ENCODE peak calls at places on chromosomes 12 and 14, in eight cellular contexts. One of them, this sample, is unnamed.

GRCh38 chr14:90491221-90491867 is 94.5 kb downstream of the CALM1 start:
- DNase-seq in stomach: no peak
- DNase-seq in pancreas: no peak
- DNase-seq in HL-60: no peak
- DNase-seq in RWPE1: no peak
- DNase-seq in upper lobe of right lung: no peak
- DNase-seq in SK-N-MC: no peak
- DNase-seq in AG04450: peak
- DNase-seq in this sample: no peak

GRCh38 chr14:56666294-56666693 is 86.7 kb downstream of the TMEM260 start:
- DNase-seq in stomach: no peak
- DNase-seq in pancreas: no peak
- DNase-seq in HL-60: no peak
- DNase-seq in RWPE1: no peak
- DNase-seq in upper lobe of right lung: no peak
- DNase-seq in SK-N-MC: no peak
- DNase-seq in AG04450: no peak
- DNase-seq in this sample: no peak

GRCh38 chr12:131818821-131819585 is 9.2 kb upstream of the MMP17 start:
- DNase-seq in stomach: no peak
- DNase-seq in pancreas: no peak
- DNase-seq in HL-60: peak
- DNase-seq in RWPE1: no peak
- DNase-seq in upper lobe of right lung: no peak
- DNase-seq in SK-N-MC: no peak
- DNase-seq in AG04450: no peak
- DNase-seq in this sample: no peak

GRCh38 chr12:93427779-93428564 is 13.8 kb downstream of the UBE2N start:
- DNase-seq in stomach: no peak
- DNase-seq in pancreas: no peak
- DNase-seq in HL-60: no peak
- DNase-seq in RWPE1: no peak
- DNase-seq in upper lobe of right lung: no peak
- DNase-seq in SK-N-MC: no peak
- DNase-seq in AG04450: peak
- DNase-seq in this sample: no peak

GRCh38 chr12:122841544-122842321 is 6.5 kb downstream of the HIP1R start:
- DNase-seq in stomach: peak
- DNase-seq in pancreas: no peak
- DNase-seq in HL-60: no peak
- DNase-seq in RWPE1: no peak
- DNase-seq in upper lobe of right lung: no peak
- DNase-seq in SK-N-MC: no peak
- DNase-seq in AG04450: no peak
- DNase-seq in this sample: no peak

GRCh38 chr12:25587346-25587745 is 34.3 kb upstream of the LMNTD1 start:
- DNase-seq in stomach: no peak
- DNase-seq in pancreas: no peak
- DNase-seq in HL-60: no peak
- DNase-seq in RWPE1: no peak
- DNase-seq in upper lobe of right lung: no peak
- DNase-seq in SK-N-MC: no peak
- DNase-seq in AG04450: no peak
- DNase-seq in this sample: no peak

GRCh38 chr12:120234643-120235368 is 30.7 kb downstream of the PXN start:
- DNase-seq in stomach: peak
- DNase-seq in pancreas: peak
- DNase-seq in HL-60: no peak
- DNase-seq in RWPE1: peak
- DNase-seq in upper lobe of right lung: peak
- DNase-seq in SK-N-MC: no peak
- DNase-seq in AG04450: peak
- DNase-seq in this sample: no peak

GRCh38 chr12:95096852-95097251 is 23.4 kb upstream of the NR2C1 start:
- DNase-seq in stomach: peak
- DNase-seq in pancreas: no peak
- DNase-seq in HL-60: no peak
- DNase-seq in RWPE1: no peak
- DNase-seq in upper lobe of right lung: no peak
- DNase-seq in SK-N-MC: no peak
- DNase-seq in AG04450: no peak
- DNase-seq in this sample: no peak

GRCh38 chr14:92599786-92600185 is 86.2 kb downstream of the RIN3 start:
- DNase-seq in stomach: no peak
- DNase-seq in pancreas: no peak
- DNase-seq in HL-60: no peak
- DNase-seq in RWPE1: no peak
- DNase-seq in upper lobe of right lung: no peak
- DNase-seq in SK-N-MC: no peak
- DNase-seq in AG04450: no peak
- DNase-seq in this sample: no peak

GRCh38 chr12:65607271-65607880 is 216.9 kb upstream of the HMGA2 start:
- DNase-seq in stomach: peak
- DNase-seq in pancreas: no peak
- DNase-seq in HL-60: no peak
- DNase-seq in RWPE1: no peak
- DNase-seq in upper lobe of right lung: no peak
- DNase-seq in SK-N-MC: peak
- DNase-seq in AG04450: no peak
- DNase-seq in this sample: no peak

DNA sequence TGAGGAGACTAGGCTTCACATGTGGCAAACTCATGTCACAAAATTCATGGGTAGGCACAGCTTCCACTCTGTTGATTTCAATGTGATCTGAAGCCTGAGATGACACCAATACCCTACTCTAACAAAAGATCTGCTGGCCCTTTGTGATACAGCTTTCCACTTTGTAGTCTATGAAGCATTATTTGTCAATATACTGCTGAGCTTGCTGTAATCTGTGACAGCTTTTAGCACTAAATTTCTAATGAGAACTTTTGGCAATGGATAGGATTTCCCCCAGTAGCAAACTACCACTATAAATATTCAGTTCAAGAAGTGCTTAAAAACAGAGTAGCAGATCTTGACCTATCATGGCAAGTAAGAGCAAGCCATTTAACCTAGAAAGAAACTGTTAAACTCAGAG is 5.6 kb upstream of the HEATR5A start:
- DNase-seq in stomach: no peak
- DNase-seq in pancreas: no peak
- DNase-seq in HL-60: no peak
- DNase-seq in RWPE1: no peak
- DNase-seq in upper lobe of right lung: no peak
- DNase-seq in SK-N-MC: no peak
- DNase-seq in AG04450: no peak
- DNase-seq in this sample: no peak
- H3K27ac ChIP-seq in stomach: no peak
- H3K27ac ChIP-seq in pancreas: no peak
- H3K27ac ChIP-seq in HL-60: no peak
- H3K27ac ChIP-seq in RWPE1: no peak
- H3K27ac ChIP-seq in upper lobe of right lung: no peak
- H3K27ac ChIP-seq in SK-N-MC: no peak
- H3K27ac ChIP-seq in AG04450: no peak
- H3K27ac ChIP-seq in this sample: no peak

DNA sequence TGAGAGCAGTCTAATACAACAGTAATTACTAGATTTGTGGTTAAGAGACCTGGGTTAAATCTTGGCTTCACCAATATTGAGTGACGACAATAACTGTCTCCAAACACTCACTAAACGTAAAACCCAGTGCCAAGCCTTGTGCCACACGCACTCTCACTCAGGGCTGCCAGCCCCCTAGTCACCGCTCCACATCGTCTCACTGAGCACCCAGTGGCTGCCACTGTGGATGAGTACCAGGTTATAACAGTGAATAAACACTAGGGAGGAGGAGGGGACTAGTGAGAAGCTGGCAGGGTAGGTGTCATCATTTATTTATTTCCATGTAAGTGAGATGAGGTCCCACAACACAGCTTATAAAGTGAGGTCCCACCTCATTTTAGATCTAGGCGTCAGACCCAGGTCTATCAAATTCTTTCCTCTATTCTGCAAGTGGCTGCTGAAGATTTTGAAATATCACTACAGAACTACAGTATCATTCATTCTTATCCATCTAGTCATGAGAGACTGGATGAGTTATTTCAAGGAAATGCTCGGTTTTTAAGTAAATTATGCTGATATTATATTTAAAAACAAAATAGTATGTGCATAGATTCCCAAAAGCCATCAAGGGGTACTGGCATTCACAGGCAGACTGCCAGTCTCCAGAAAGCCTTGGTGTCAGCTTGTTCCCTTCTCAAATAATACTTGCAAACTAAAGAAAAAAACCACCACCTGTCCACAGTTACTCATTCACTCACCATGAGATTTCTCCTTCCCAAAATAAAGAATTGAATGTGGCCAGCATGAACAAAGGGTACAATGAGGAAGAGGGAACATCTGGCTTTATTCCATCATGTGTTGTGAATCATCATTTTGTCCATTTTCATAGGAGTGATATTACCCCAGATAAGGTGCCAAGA is 84.0 kb downstream of the PTPN21 start:
- DNase-seq in stomach: no peak
- DNase-seq in pancreas: no peak
- DNase-seq in HL-60: no peak
- DNase-seq in RWPE1: no peak
- DNase-seq in upper lobe of right lung: no peak
- DNase-seq in SK-N-MC: no peak
- DNase-seq in AG04450: no peak
- DNase-seq in this sample: no peak
- H3K27ac ChIP-seq in stomach: no peak
- H3K27ac ChIP-seq in pancreas: no peak
- H3K27ac ChIP-seq in HL-60: no peak
- H3K27ac ChIP-seq in RWPE1: no peak
- H3K27ac ChIP-seq in upper lobe of right lung: no peak
- H3K27ac ChIP-seq in SK-N-MC: no peak
- H3K27ac ChIP-seq in AG04450: no peak
- H3K27ac ChIP-seq in this sample: no peak

GRCh38 chr12:3275171-3276041 is 198.2 kb downstream of the TSPAN9 start:
- DNase-seq in stomach: peak
- DNase-seq in pancreas: peak
- DNase-seq in HL-60: peak
- DNase-seq in RWPE1: peak
- DNase-seq in upper lobe of right lung: peak
- DNase-seq in SK-N-MC: no peak
- DNase-seq in AG04450: peak
- DNase-seq in this sample: no peak

GRCh38 chr12:3272958-3273357 is 195.8 kb downstream of the TSPAN9 start:
- DNase-seq in stomach: no peak
- DNase-seq in pancreas: no peak
- DNase-seq in HL-60: no peak
- DNase-seq in RWPE1: no peak
- DNase-seq in upper lobe of right lung: no peak
- DNase-seq in SK-N-MC: no peak
- DNase-seq in AG04450: no peak
- DNase-seq in this sample: no peak

GRCh38 chr12:3274664-3275063 is 197.5 kb downstream of the TSPAN9 start:
- DNase-seq in stomach: no peak
- DNase-seq in pancreas: no peak
- DNase-seq in HL-60: no peak
- DNase-seq in RWPE1: no peak
- DNase-seq in upper lobe of right lung: no peak
- DNase-seq in SK-N-MC: no peak
- DNase-seq in AG04450: no peak
- DNase-seq in this sample: no peak

GRCh38 chr12:3271639-3272038 is 194.5 kb downstream of the TSPAN9 start:
- DNase-seq in stomach: no peak
- DNase-seq in pancreas: no peak
- DNase-seq in HL-60: no peak
- DNase-seq in RWPE1: no peak
- DNase-seq in upper lobe of right lung: no peak
- DNase-seq in SK-N-MC: no peak
- DNase-seq in AG04450: no peak
- DNase-seq in this sample: no peak

GRCh38 chr12:3273409-3273853 is 196.3 kb downstream of the TSPAN9 start:
- DNase-seq in stomach: no peak
- DNase-seq in pancreas: no peak
- DNase-seq in HL-60: no peak
- DNase-seq in RWPE1: peak
- DNase-seq in upper lobe of right lung: no peak
- DNase-seq in SK-N-MC: no peak
- DNase-seq in AG04450: no peak
- DNase-seq in this sample: no peak
- H3K27ac ChIP-seq in stomach: no peak
- H3K27ac ChIP-seq in pancreas: no peak
- H3K27ac ChIP-seq in HL-60: no peak
- H3K27ac ChIP-seq in RWPE1: peak
- H3K27ac ChIP-seq in upper lobe of right lung: no peak
- H3K27ac ChIP-seq in SK-N-MC: no peak
- H3K27ac ChIP-seq in AG04450: no peak
- H3K27ac ChIP-seq in this sample: no peak

GRCh38 chr12:6951551-6952120 is 480 bp downstream of the PTPN6 start:
- DNase-seq in stomach: no peak
- DNase-seq in pancreas: peak
- DNase-seq in HL-60: no peak
- DNase-seq in RWPE1: no peak
- DNase-seq in upper lobe of right lung: no peak
- DNase-seq in SK-N-MC: no peak
- DNase-seq in AG04450: no peak
- DNase-seq in this sample: no peak

GRCh38 chr12:6952860-6953416 is 1.8 kb downstream of the PTPN6 start:
- DNase-seq in stomach: no peak
- DNase-seq in pancreas: peak
- DNase-seq in HL-60: no peak
- DNase-seq in RWPE1: no peak
- DNase-seq in upper lobe of right lung: peak
- DNase-seq in SK-N-MC: no peak
- DNase-seq in AG04450: no peak
- DNase-seq in this sample: no peak

GRCh38 chr12:6950944-6951540 is at the start of gene PTPN6:
- DNase-seq in stomach: peak
- DNase-seq in pancreas: peak
- DNase-seq in HL-60: peak
- DNase-seq in RWPE1: no peak
- DNase-seq in upper lobe of right lung: peak
- DNase-seq in SK-N-MC: no peak
- DNase-seq in AG04450: no peak
- DNase-seq in this sample: no peak

GRCh38 chr12:6953417-6954315 is 2.5 kb downstream of the PTPN6 start:
- DNase-seq in stomach: peak
- DNase-seq in pancreas: peak
- DNase-seq in HL-60: peak
- DNase-seq in RWPE1: no peak
- DNase-seq in upper lobe of right lung: peak
- DNase-seq in SK-N-MC: no peak
- DNase-seq in AG04450: no peak
- DNase-seq in this sample: no peak

DNA sequence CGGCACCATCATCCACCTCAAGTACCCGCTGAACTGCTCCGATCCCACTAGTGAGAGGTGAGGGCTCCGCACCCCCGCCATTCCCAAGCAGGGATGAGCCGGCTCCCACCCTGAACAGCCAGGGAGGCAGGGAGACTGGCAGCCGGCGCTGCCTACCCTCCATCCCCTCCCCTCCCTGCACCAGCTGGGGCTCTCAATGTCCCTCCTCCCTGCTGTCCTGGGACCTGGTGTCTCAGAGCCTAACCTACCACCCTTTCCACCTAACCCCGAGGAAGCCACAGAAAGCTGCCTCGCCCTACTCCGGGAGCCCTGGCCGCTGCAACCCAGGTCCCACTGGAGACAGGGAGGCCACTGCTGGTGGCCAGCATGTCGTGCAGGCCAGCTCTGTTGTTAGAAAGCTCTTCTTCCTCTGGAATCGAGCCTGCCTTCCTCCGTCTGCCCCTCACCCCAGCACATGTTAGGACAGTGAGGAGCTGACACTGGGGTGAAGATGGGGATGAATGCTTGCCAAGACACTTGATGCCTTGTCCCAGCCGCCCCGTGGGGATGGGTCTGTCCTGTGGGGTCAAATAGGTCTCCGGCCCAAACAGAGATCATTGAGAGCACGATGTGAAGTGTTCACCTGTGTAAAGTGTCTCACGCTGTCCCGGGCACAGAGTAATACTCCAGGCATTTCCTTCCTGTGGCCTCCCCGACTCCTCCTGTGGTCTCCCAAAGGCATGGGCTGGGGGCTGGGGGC is 1.1 kb downstream of the PTPN6 start:
- DNase-seq in stomach: no peak
- DNase-seq in pancreas: peak
- DNase-seq in HL-60: no peak
- DNase-seq in RWPE1: no peak
- DNase-seq in upper lobe of right lung: peak
- DNase-seq in SK-N-MC: no peak
- DNase-seq in AG04450: no peak
- DNase-seq in this sample: no peak
- H3K27ac ChIP-seq in stomach: peak
- H3K27ac ChIP-seq in pancreas: no peak
- H3K27ac ChIP-seq in HL-60: peak
- H3K27ac ChIP-seq in RWPE1: no peak
- H3K27ac ChIP-seq in upper lobe of right lung: peak
- H3K27ac ChIP-seq in SK-N-MC: no peak
- H3K27ac ChIP-seq in AG04450: no peak
- H3K27ac ChIP-seq in this sample: no peak